ENCODE peak calls at places on chromosomes 12 and 14, in four cellular contexts. T is stromal cell of bone marrow, S is mucosa of descending colon, R is ovary. J is an unnamed sample.

GRCh38 chr12:65019696-65020095 is 101.4 kb downstream of the WIF1 start:
- DNase-seq in T (no peak), S (no peak), R (no peak), J (no peak)

GRCh38 chr12:54384591-54385041 is at the start of gene ZNF385A:
- DNase-seq in T (no peak), S (no peak), R (no peak), J (no peak)

GRCh38 chr12:90905691-90906370 is 49.1 kb downstream of the CCER1 start:
- DNase-seq in T (no peak), S (no peak), R (no peak), J (no peak)

GRCh38 chr14:69605761-69606160 is 5.6 kb upstream of the SUSD6 start:
- DNase-seq in T (no peak), S (no peak), R (no peak), J (no peak)

GRCh38 chr12:66662729-66663128 is 16.1 kb downstream of the GRIP1 start:
- DNase-seq in T (peak; percentile 47), S (no peak), R (no peak), J (no peak)

GRCh38 chr14:104732931-104733681 is 9.1 kb downstream of the ADSS1 start:
- DNase-seq in T (no peak), S (peak; percentile 84), R (no peak), J (no peak)

GRCh38 chr12:1932264-1932777 is 13.9 kb upstream of the CACNA2D4 start:
- DNase-seq in T (no peak), S (no peak), R (peak; percentile 24), J (peak; percentile 67)

GRCh38 chr14:100604126-100604501 is 16.9 kb upstream of the BEGAIN start:
- DNase-seq in T (no peak), S (no peak), R (peak; percentile 5), J (peak; percentile 15)

GRCh38 chr12:70217416-70217815 is 25.8 kb upstream of the CNOT2 start:
- DNase-seq in T (no peak), S (no peak), R (no peak), J (no peak)

GRCh38 chr14:53285806-53286205 is 132.7 kb upstream of the DDHD1 start:
- DNase-seq in T (no peak), S (no peak), R (no peak), J (no peak)

GRCh38 chr14:101717663-101718490 is 43.6 kb upstream of the PPP2R5C start:
- DNase-seq in T (no peak), S (no peak), R (no peak), J (peak; percentile 35)

GRCh38 chr12:5780536-5780935 is 164.5 kb downstream of the ANO2 start:
- DNase-seq in T (no peak), S (no peak), R (no peak), J (no peak)

GRCh38 chr12:50786498-50787231 is 22.8 kb downstream of the ATF1 start:
- DNase-seq in T (no peak), S (no peak), R (no peak), J (no peak)

GRCh38 chr12:98421336-98421735 is 94.1 kb upstream of the TMPO start:
- DNase-seq in T (no peak), S (no peak), R (no peak), J (no peak)

GRCh38 chr12:64796205-64796845 is 28.1 kb upstream of the TBC1D30 start:
- DNase-seq in T (peak; percentile 92), S (no peak), R (no peak), J (no peak)

GRCh38 chr12:50062733-50063452 is 5.5 kb downstream of the ASIC1 start:
- DNase-seq in T (no peak), S (peak; percentile 17), R (no peak), J (peak; percentile 22)

GRCh38 chr12:38771871-38772270 is 133.5 kb downstream of the CPNE8 start:
- DNase-seq in T (no peak), S (no peak), R (no peak), J (no peak)

GRCh38 chr12:57250956-57251355 is at the start of gene STAC3:
- DNase-seq in T (no peak), S (no peak), R (peak; percentile 8), J (no peak)

GRCh38 chr12:81872400-81872799 is 113.2 kb upstream of the PPFIA2 start:
- DNase-seq in T (no peak), S (no peak), R (no peak), J (no peak)

GRCh38 chr12:110354172-110354780 is 49.2 kb downstream of the ANAPC7 start:
- DNase-seq in T (no peak), S (no peak), R (no peak), J (no peak)

GRCh38 chr12:15788266-15789214 is 648 bp downstream of the EPS8 start:
- DNase-seq in T (no peak), S (no peak), R (peak; percentile 43), J (peak; percentile 71)

GRCh38 chr14:100237735-100238418 is 1.1 kb upstream of the YY1 start:
- DNase-seq in T (peak; percentile 22), S (peak; percentile 71), R (no peak), J (no peak)

GRCh38 chr14:32703246-32703645 is 235.4 kb upstream of the NPAS3 start:
- DNase-seq in T (peak; percentile 44), S (no peak), R (no peak), J (no peak)

GRCh38 chr12:6532927-6533652 is 1.2 kb upstream of the GAPDH start:
- DNase-seq in T (no peak), S (peak; percentile 82), R (no peak), J (peak; percentile 81)

GRCh38 chr14:99599440-99599839 is 4.6 kb downstream of the CCDC85C start:
- DNase-seq in T (no peak), S (no peak), R (no peak), J (no peak)

GRCh38 chr14:80653951-80654350 is 287.6 kb downstream of the CEP128 start:
- DNase-seq in T (no peak), S (no peak), R (no peak), J (no peak)

GRCh38 chr14:72478397-72479025 is 415.4 kb downstream of the DPF3 start:
- DNase-seq in T (no peak), S (no peak), R (no peak), J (no peak)

GRCh38 chr14:94153750-94154350 is 20.3 kb upstream of the PPP4R4 start:
- DNase-seq in T (no peak), S (no peak), R (no peak), J (no peak)

GRCh38 chr12:84502907-84503787 is 409.5 kb downstream of the SLC6A15 start:
- DNase-seq in T (peak; percentile 49), S (no peak), R (no peak), J (no peak)

GRCh38 chr12:1681493-1681807 is 9.4 kb upstream of the ADIPOR2 start:
- DNase-seq in T (no peak), S (no peak), R (no peak), J (no peak)

GRCh38 chr14:95297832-95298231 is 21.9 kb downstream of the CLMN start:
- DNase-seq in T (no peak), S (no peak), R (no peak), J (no peak)

GRCh38 chr14:64910847-64911495 is 3.3 kb upstream of the CHURC1 start:
- DNase-seq in T (no peak), S (no peak), R (no peak), J (no peak)

GRCh38 chr14:31110872-31111271 is 84.7 kb upstream of the STRN3 start:
- DNase-seq in T (no peak), S (no peak), R (no peak), J (no peak)

GRCh38 chr14:22875748-22876319 is 4.3 kb downstream of the LRP10 start:
- DNase-seq in T (no peak), S (no peak), R (no peak), J (no peak)

GRCh38 chr12:115941362-115941761 is 336.1 kb downstream of the MED13L start:
- DNase-seq in T (peak; percentile 50), S (no peak), R (no peak), J (no peak)